ENCODE peak calls at places on chromosomes 1 and 21, in eight cellular contexts. U is fibroblast of pulmonary artery, Y is epithelial cell of esophagus, M is sigmoid colon, G is A549, P is prostate gland, X is astrocyte of the spinal cord, S is progenitor cell of endocrine pancreas. Z is an unnamed sample.

GRCh38 chr1:155173478-155174333 is at the start of gene TRIM46:
- DNase-seq in Y (peak), P (no peak), M (peak), X (peak), G (peak), S (no peak), U (peak), Z (no peak)

GRCh38 chr1:77313491-77313890 is 31.7 kb downstream of the AK5 start:
- DNase-seq in P (no peak), U (peak), X (no peak), S (no peak), G (peak), Y (peak), M (no peak), Z (peak)

GRCh38 chr1:180360333-180361075 is 130.4 kb downstream of the LHX4 start:
- DNase-seq in G (no peak), S (no peak), M (no peak), P (no peak), U (peak), X (peak), Y (peak), Z (no peak)

GRCh38 chr1:100449477-100449876 is 88.5 kb upstream of the GPR88 start:
- DNase-seq in M (no peak), X (no peak), U (no peak), P (no peak), Y (no peak), G (no peak), S (no peak), Z (no peak)

GRCh38 chr1:175303308-175303707 is 110.7 kb upstream of the KIAA0040 start:
- DNase-seq in Y (no peak), M (no peak), G (no peak), S (no peak), X (no peak), P (no peak), U (no peak), Z (no peak)

GRCh38 chr1:7891804-7892203 is 38.9 kb upstream of the UTS2 start:
- DNase-seq in U (no peak), P (no peak), X (no peak), G (no peak), Y (no peak), S (no peak), M (no peak), Z (no peak)

GRCh38 chr1:11281518-11282331 is 8.7 kb downstream of the UBIAD1 start:
- DNase-seq in G (no peak), P (no peak), U (peak), X (peak), M (peak), Y (no peak), S (no peak), Z (no peak)

GRCh38 chr1:187985897-187986654 is 1157.3 kb downstream of the PLA2G4A start:
- DNase-seq in U (no peak), X (no peak), G (no peak), Y (no peak), M (no peak), P (no peak), S (no peak), Z (no peak)

GRCh38 chr1:75615664-75616435 is 4.9 kb upstream of the SLC44A5 start:
- DNase-seq in S (peak), U (peak), G (no peak), X (peak), Y (peak), P (no peak), M (peak), Z (peak)

GRCh38 chr21:14737922-14738321 is 191.8 kb upstream of the SAMSN1 start:
- DNase-seq in Y (peak), U (peak), S (no peak), M (no peak), P (peak), G (peak), X (peak), Z (peak)

GRCh38 chr1:165712764-165713163 is 14.4 kb upstream of the ALDH9A1 start:
- DNase-seq in M (no peak), U (no peak), P (no peak), Y (no peak), G (no peak), X (no peak), S (no peak), Z (no peak)

GRCh38 chr1:99764439-99764838 is 2.0 kb downstream of the FRRS1 start:
- DNase-seq in Y (no peak), X (no peak), S (no peak), M (no peak), U (no peak), G (no peak), P (no peak), Z (no peak)

GRCh38 chr1:48744032-48744431 is 32.7 kb downstream of the BEND5 start:
- DNase-seq in Y (no peak), S (no peak), G (peak), M (no peak), U (no peak), X (no peak), P (no peak), Z (no peak)

GRCh38 chr1:184840596-184840995 is 85.9 kb upstream of the EDEM3 start:
- DNase-seq in Y (no peak), G (no peak), S (no peak), U (no peak), P (no peak), X (no peak), M (no peak), Z (no peak)

GRCh38 chr1:43908858-43909257 is 24.7 kb upstream of the ARTN start:
- DNase-seq in G (no peak), Y (peak), U (no peak), S (no peak), P (no peak), X (no peak), M (peak), Z (no peak)

GRCh38 chr1:24562625-24563024 is 6.7 kb downstream of the NCMAP start:
- DNase-seq in S (no peak), U (no peak), Y (peak), G (peak), M (no peak), X (no peak), P (no peak), Z (peak)

GRCh38 chr1:3630914-3631313 is 6.1 kb downstream of the TPRG1L start:
- DNase-seq in U (no peak), M (no peak), Y (no peak), P (no peak), G (no peak), X (no peak), S (no peak), Z (no peak)

GRCh38 chr1:192998536-192998935 is 60.6 kb downstream of the UCHL5 start:
- DNase-seq in S (no peak), U (no peak), P (no peak), X (no peak), M (no peak), Y (peak), G (peak), Z (no peak)

GRCh38 chr1:112508242-112509004 is at the start of gene WNT2B:
- DNase-seq in P (no peak), M (no peak), S (no peak), Y (peak), U (no peak), X (no peak), G (no peak), Z (peak)

GRCh38 chr21:43808832-43809251 is 19.5 kb downstream of the RRP1 start:
- DNase-seq in G (no peak), X (no peak), Y (peak), U (no peak), M (no peak), P (peak), S (no peak), Z (no peak)

GRCh38 chr1:7261490-7261889 is 476.2 kb downstream of the CAMTA1 start:
- DNase-seq in M (no peak), U (no peak), G (no peak), X (no peak), Y (no peak), S (no peak), P (no peak), Z (no peak)

GRCh38 chr1:9539165-9539828 is at the start of gene SLC25A33:
- DNase-seq in Y (peak), M (peak), S (peak), G (peak), X (peak), U (peak), P (peak), Z (peak)

GRCh38 chr1:6012529-6013318 is 20.5 kb upstream of the NPHP4 start:
- DNase-seq in S (no peak), X (no peak), U (no peak), G (no peak), Y (no peak), M (no peak), P (no peak), Z (no peak)

DNA sequence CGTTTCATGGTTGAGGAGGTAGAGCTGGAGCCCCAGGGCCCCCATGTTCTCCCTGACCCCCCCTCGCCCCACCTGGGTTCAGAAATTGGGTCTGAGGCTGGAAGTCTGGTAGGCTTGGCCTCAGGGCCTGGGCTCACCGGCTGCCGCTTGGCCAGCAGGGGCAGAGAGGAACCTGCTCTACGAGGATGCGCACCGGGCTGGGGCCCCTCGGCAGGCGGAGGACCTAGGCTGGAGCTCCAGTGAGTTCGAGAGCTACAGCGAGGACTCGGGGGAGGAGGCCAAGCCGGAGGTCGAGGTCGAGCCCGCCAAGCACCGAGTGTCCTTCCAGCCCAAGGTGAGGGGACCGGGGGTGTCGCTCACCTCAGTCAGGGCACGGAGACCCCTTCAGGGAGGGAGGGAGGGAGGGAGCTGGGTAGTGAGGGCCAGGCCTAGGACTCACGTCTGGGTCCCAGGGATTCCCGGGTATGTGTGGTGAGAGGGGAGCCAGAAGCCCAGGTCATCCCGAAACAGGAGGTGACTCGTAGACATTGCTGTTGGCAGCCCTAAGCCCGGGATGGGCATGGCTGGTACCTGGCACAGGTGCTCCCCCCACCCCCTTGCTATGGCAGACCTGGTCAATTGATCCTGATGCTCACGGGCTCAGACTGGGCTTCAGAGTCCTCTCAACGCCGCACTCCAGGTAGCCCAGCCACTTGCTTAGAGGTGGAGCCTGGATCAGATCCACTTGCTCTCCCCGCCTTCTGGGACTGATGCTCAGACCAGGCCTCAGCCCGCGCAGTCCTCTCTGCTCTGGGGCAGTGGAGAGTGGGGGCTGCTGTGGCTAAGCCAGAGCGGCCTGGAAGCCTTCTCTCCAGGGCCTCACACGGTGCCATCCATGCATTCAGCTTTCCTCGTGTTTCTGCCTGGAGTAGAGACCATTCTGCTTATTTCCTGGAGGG is 68.4 kb downstream of the ARHGEF10L start:
- DNase-seq in G (no peak), X (no peak), M (no peak), U (no peak), S (no peak), Y (no peak), P (no peak), Z (no peak)
- TF ChIP-seq CTCF in G (no peak), X (no peak), M (no peak), U (no peak), S (no peak), Y (no peak), P (no peak), Z (no peak)

DNA sequence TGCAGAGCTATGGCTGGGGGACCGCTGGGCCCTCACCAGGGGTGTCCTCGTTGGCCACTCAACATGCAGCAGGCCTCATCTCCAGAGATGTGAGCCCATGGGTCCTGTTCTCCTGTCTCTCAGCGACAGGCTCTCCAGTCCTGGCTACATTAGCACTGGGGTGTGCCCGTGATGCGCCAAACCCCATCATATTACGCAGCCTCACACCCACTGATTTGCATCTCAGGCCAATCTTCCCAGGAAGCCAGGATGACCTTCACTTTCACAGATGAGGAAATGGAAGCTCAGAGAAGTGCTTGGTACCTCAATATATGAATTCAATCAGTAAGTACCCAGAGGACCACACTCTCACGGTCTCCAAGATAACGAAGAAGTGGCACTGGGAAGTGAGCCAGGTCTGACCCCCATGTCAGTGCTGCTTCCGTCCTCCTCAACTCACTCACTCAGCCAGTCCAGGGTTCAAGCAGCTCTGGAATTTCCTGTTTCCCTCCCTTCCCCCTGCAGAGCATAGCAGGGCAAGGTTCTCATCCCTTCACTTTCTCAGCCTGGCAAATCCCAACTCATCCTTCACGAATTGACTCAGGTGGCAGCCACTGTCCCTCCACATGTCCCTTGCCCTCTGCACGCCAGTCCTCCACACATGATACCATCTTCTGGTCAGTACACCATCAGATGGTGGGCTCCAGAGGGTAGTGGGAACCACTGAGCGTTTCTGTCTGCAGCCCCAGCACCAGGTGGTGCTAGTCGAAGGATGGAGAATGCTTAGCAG is 28.9 kb upstream of the EVA1B start:
- DNase-seq in M (no peak), P (no peak), S (no peak), U (peak), Y (no peak), X (peak), G (no peak), Z (peak)
- TF ChIP-seq CTCF in M (no peak), P (no peak), S (no peak), U (peak), Y (no peak), X (peak), G (no peak), Z (no peak)

DNA sequence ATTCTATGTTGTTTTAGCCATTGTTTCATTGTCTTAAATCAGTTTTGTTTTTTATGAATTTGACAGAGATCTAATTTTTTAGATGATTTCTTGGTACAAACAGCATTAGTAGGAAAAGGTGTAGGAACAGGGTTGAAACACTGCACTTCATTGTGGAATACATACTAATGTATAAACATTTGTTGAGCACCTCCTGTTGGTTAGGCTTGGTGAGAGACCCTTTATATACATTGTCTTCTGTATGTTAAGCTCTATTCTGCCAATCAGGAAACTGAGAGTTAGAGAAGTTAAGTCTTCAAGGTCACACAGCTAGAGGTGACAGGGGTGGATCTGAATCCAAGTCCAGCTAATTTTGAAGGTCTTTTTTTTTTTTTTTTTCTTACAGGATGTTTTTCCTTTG is 192.7 kb downstream of the VPS13D start:
- DNase-seq in G (no peak), X (no peak), M (no peak), U (no peak), Y (no peak), P (no peak), S (no peak), Z (no peak)
- TF ChIP-seq CTCF in G (no peak), X (no peak), M (no peak), U (no peak), Y (no peak), P (no peak), S (no peak), Z (no peak)

GRCh38 chr1:2504949-2505272 is 21.5 kb downstream of the PANK4 start:
- DNase-seq in S (no peak), Y (no peak), M (no peak), U (no peak), G (no peak), X (no peak), P (no peak), Z (no peak)

GRCh38 chr1:2505461-2505994 is 20.9 kb downstream of the PANK4 start:
- DNase-seq in U (no peak), S (no peak), M (no peak), Y (no peak), G (no peak), X (no peak), P (no peak), Z (no peak)

GRCh38 chr1:2506901-2507565 is 19.4 kb downstream of the PANK4 start:
- DNase-seq in U (no peak), P (no peak), M (no peak), S (no peak), G (no peak), X (no peak), Y (no peak), Z (no peak)

GRCh38 chr1:2507744-2508155 is 18.6 kb downstream of the PANK4 start:
- DNase-seq in Y (no peak), M (no peak), P (no peak), X (no peak), G (no peak), U (no peak), S (no peak), Z (no peak)

GRCh38 chr1:2506007-2506860 is 20.2 kb downstream of the PANK4 start:
- DNase-seq in P (no peak), S (no peak), Y (peak), X (no peak), M (no peak), G (no peak), U (no peak), Z (no peak)
- TF ChIP-seq CTCF in P (no peak), S (no peak), Y (no peak), X (no peak), M (no peak), G (no peak), U (no peak), Z (no peak)

DNA sequence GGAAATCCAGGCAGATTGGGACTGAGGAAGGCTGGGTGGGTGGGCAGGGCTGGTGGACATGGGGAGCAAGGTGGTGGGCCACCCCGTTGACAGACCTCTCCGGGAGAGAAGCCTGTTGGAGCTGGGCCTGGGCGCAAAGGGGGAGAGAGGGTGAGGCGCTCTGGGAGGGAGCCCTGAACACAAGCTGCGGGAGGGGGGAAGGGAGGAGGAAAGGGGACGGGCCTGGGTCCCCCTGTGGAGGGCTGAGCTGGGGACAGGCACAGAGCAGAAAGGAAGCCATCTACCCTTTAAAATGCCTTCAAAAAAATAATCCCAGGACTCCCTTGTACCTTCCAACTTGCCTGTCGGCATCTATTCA is 161.8 kb downstream of the PSMG1 start:
- DNase-seq in M (no peak), S (no peak), Y (no peak), X (no peak), G (no peak), P (no peak), U (no peak), Z (no peak)
- TF ChIP-seq CTCF in M (no peak), S (no peak), Y (no peak), X (no peak), G (no peak), P (no peak), U (no peak), Z (no peak)

GRCh38 chr1:91779603-91780021 is 106.3 kb downstream of the TGFBR3 start:
- DNase-seq in G (no peak), P (no peak), X (no peak), Y (no peak), S (no peak), U (no peak), M (no peak), Z (no peak)
- TF ChIP-seq CTCF in G (no peak), P (no peak), X (no peak), Y (no peak), S (no peak), U (no peak), M (no peak), Z (no peak)

GRCh38 chr1:83849191-83850061 is 149.5 kb downstream of the TTLL7 start:
- DNase-seq in Y (peak), U (no peak), M (no peak), S (no peak), P (no peak), G (no peak), X (no peak), Z (no peak)
- TF ChIP-seq CTCF in Y (no peak), U (no peak), M (no peak), S (no peak), P (no peak), G (no peak), X (no peak), Z (no peak)

DNA sequence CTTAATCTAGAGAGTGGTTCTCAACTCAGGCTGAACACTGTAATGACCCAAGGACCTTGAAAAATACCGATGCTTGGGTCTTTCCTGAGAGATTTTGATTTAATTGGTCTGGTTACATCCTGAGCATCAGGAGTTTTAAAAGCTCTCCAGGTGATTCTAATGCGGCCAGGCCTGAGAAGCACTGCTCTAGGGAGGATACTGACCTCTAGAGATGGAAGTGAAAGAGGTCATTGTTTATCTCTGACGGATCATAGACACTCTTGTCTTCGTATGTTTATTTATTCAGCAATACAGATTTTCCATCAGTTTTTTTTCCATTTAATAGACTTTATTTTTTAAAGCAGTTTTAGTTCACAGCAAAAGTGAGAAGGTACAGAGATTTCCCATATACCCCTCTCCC is 54.5 kb upstream of the IGSF5 start:
- DNase-seq in M (no peak), P (no peak), X (no peak), Y (no peak), G (no peak), S (no peak), U (no peak), Z (no peak)
- TF ChIP-seq CTCF in M (no peak), P (no peak), X (no peak), Y (no peak), G (no peak), S (no peak), U (no peak), Z (no peak)